ENCODE peak calls at places on chromosomes 16 and 17, in eight cellular contexts. W, V, E, Z, G, J, T and P are unnamed samples.

GRCh38 chr16:65618335-65618734 is 496.5 kb upstream of the CDH11 start:
- DNase-seq in W (no peak), V (no peak), E (no peak), Z (no peak), G (no peak), J (no peak), T (no peak), P (no peak)

GRCh38 chr17:17035490-17035889 is 6.8 kb upstream of the MPRIP start:
- DNase-seq in W (no peak), V (no peak), E (no peak), Z (no peak), G (no peak), J (no peak), T (no peak), P (no peak)

GRCh38 chr16:86072328-86073102 is 173.6 kb downstream of the IRF8 start:
- DNase-seq in W (peak; percentile 87), V (peak; percentile 67), E (no peak), Z (peak; percentile 49), G (peak; percentile 82), J (peak; percentile 70), T (peak; percentile 24), P (no peak)

GRCh38 chr17:1709971-1710806 is at the start of gene TLCD2:
- DNase-seq in W (peak; percentile 67), V (peak; percentile 73), E (peak; percentile 85), Z (peak; percentile 80), G (peak; percentile 53), J (peak; percentile 71), T (peak; percentile 60), P (no peak)

GRCh38 chr16:54504372-54504771 is 217.8 kb upstream of the IRX3 start:
- DNase-seq in W (no peak), V (no peak), E (no peak), Z (no peak), G (peak; percentile 51), J (no peak), T (no peak), P (no peak)

GRCh38 chr16:66070140-66070887 is 296.2 kb upstream of the CDH5 start:
- DNase-seq in W (peak; percentile 93), V (peak; percentile 30), E (peak; percentile 53), Z (no peak), G (no peak), J (no peak), T (no peak), P (no peak)

GRCh38 chr17:42347198-42347597 is 41.0 kb downstream of the STAT3 start:
- DNase-seq in W (peak; percentile 89), V (peak; percentile 76), E (no peak), Z (peak; percentile 29), G (no peak), J (peak; percentile 37), T (peak; percentile 77), P (no peak)

GRCh38 chr17:37388266-37388665 is 12.5 kb downstream of the C17orf78 start:
- DNase-seq in W (peak; percentile 42), V (no peak), E (no peak), Z (no peak), G (no peak), J (no peak), T (peak; percentile 40), P (no peak)

GRCh38 chr17:81651692-81652091 is 4.7 kb downstream of the PDE6G start:
- DNase-seq in W (peak; percentile 88), V (peak; percentile 68), E (no peak), Z (peak; percentile 89), G (no peak), J (peak; percentile 85), T (peak; percentile 69), P (no peak)

GRCh38 chr16:89946515-89946914 is 2.0 kb upstream of the DEF8 start:
- DNase-seq in W (no peak), V (no peak), E (no peak), Z (no peak), G (no peak), J (no peak), T (no peak), P (no peak)

GRCh38 chr17:9241371-9241712 is 220.0 kb downstream of the NTN1 start:
- DNase-seq in W (peak; percentile 56), V (no peak), E (no peak), Z (no peak), G (no peak), J (no peak), T (no peak), P (no peak)

GRCh38 chr17:69430488-69430887 is 16.0 kb downstream of the MAP2K6 start:
- DNase-seq in W (no peak), V (no peak), E (no peak), Z (no peak), G (no peak), J (no peak), T (peak; percentile 95), P (no peak)

GRCh38 chr16:4922721-4923342 is 14.1 kb downstream of the PPL start:
- DNase-seq in W (no peak), V (no peak), E (no peak), Z (no peak), G (no peak), J (no peak), T (peak; percentile 77), P (no peak)

GRCh38 chr16:17828012-17828411 is 357.3 kb upstream of the XYLT1 start:
- DNase-seq in W (peak; percentile 94), V (no peak), E (no peak), Z (no peak), G (no peak), J (peak; percentile 13), T (peak; percentile 51), P (no peak)

GRCh38 chr17:39676198-39676819 is 8.1 kb downstream of the PNMT start:
- DNase-seq in W (no peak), V (peak; percentile 69), E (peak; percentile 91), Z (peak; percentile 58), G (no peak), J (peak; percentile 51), T (no peak), P (no peak)

GRCh38 chr17:39357488-39357887 is 43.9 kb downstream of the FBXL20 start:
- DNase-seq in W (no peak), V (no peak), E (no peak), Z (no peak), G (no peak), J (no peak), T (no peak), P (no peak)

GRCh38 chr17:28426081-28426519 is 20.1 kb upstream of the SLC46A1 start:
- DNase-seq in W (no peak), V (peak; percentile 16), E (no peak), Z (no peak), G (peak; percentile 65), J (peak; percentile 47), T (no peak), P (no peak)

GRCh38 chr16:66900721-66901441 is 17.8 kb downstream of the CDH16 start:
- DNase-seq in W (peak; percentile 55), V (no peak), E (peak; percentile 72), Z (no peak), G (no peak), J (no peak), T (no peak), P (no peak)

GRCh38 chr16:66948034-66948821 is 12.8 kb upstream of the CES3 start:
- DNase-seq in W (no peak), V (peak; percentile 37), E (no peak), Z (no peak), G (no peak), J (no peak), T (peak; percentile 68), P (no peak)

GRCh38 chr17:40062347-40063033 is at the start of gene THRA:
- DNase-seq in W (no peak), V (peak; percentile 78), E (peak; percentile 83), Z (peak; percentile 60), G (peak; percentile 66), J (no peak), T (no peak), P (peak; percentile 79)

GRCh38 chr17:28916302-28916934 is 13.5 kb upstream of the DHRS13 start:
- DNase-seq in W (peak; percentile 62), V (peak; percentile 53), E (peak; percentile 52), Z (peak; percentile 16), G (peak; percentile 31), J (peak; percentile 61), T (no peak), P (no peak)

GRCh38 chr16:86095906-86096485 is 197.0 kb downstream of the IRF8 start:
- DNase-seq in W (no peak), V (no peak), E (no peak), Z (no peak), G (no peak), J (no peak), T (no peak), P (no peak)

GRCh38 chr17:6786618-6787017 is 10.6 kb downstream of the FBXO39 start:
- DNase-seq in W (peak; percentile 60), V (no peak), E (no peak), Z (no peak), G (no peak), J (peak; percentile 14), T (peak; percentile 82), P (no peak)

GRCh38 chr16:27465483-27465879 is 63.5 kb downstream of the IL21R start:
- DNase-seq in W (no peak), V (no peak), E (no peak), Z (no peak), G (no peak), J (no peak), T (no peak), P (no peak)

GRCh38 chr16:54288592-54289241 is 2.1 kb upstream of the IRX3 start:
- DNase-seq in W (no peak), V (no peak), E (no peak), Z (no peak), G (no peak), J (no peak), T (no peak), P (no peak)

DNA sequence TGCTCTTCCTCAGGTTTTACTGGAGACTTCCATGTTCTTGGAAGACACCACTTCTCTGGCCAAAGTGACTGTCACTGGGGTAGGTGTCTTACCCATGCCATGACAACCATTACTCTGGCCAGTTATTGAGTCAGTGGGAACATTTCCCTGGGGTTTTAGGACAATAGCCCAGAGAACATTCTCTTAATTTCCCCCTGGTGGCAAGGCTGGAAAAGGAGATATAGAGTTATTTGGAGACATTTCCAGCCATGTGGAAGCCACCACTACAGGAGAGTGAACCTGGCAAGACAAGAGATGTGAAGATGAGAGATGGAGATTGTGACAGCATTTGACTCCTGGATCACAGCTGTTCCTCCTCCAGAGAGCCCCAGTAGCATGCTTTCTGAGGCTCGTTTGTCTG is 106.2 kb downstream of the CDK5R1 start:
- DNase-seq in W (no peak), V (no peak), E (no peak), Z (no peak), G (no peak), J (no peak), T (no peak), P (no peak)
- TF ChIP-seq CTCF in W (no peak), V (no peak), E (no peak), Z (no peak), G (peak; percentile 17), J (no peak), T (no peak), P (no peak)

GRCh38 chr16:57204675-57205074 is 18.5 kb downstream of the RSPRY1 start:
- DNase-seq in W (no peak), V (no peak), E (no peak), Z (no peak), G (peak; percentile 9), J (no peak), T (no peak), P (no peak)
- TF ChIP-seq CTCF in W (peak; percentile 16), V (no peak), E (no peak), Z (no peak), G (peak; percentile 51), J (no peak), T (no peak), P (no peak)

GRCh38 chr17:48351916-48352332 is 78.1 kb downstream of the SKAP1 start:
- DNase-seq in W (peak; percentile 76), V (no peak), E (no peak), Z (no peak), G (no peak), J (peak; percentile 52), T (peak; percentile 16), P (no peak)
- TF ChIP-seq CTCF in W (peak; percentile 63), V (peak; percentile 36), E (peak; percentile 52), Z (peak; percentile 89), G (peak; percentile 92), J (peak; percentile 87), T (peak; percentile 68), P (peak; percentile 33)

GRCh38 chr17:80502578-80502877 is 26.1 kb upstream of the NPTX1 start:
- DNase-seq in W (no peak), V (no peak), E (no peak), Z (no peak), G (no peak), J (no peak), T (no peak), P (no peak)
- TF ChIP-seq CTCF in W (no peak), V (no peak), E (no peak), Z (no peak), G (no peak), J (no peak), T (no peak), P (no peak)